ENCODE peak calls at places on chromosomes 6 and 20, in nine cellular contexts. P is endothelial cell of umbilical vein, C is sigmoid colon, O is suprapubic skin, L is breast epithelium, H is H1, Q is stomach, E is K562, D is HCT116. I is an unnamed sample.

GRCh38 chr6:134288538-134289203 is 29.2 kb downstream of the SGK1 start:
- DNase-seq in Q (no peak), P (peak; percentile 74), E (no peak), O (no peak), L (no peak), H (no peak), C (no peak), D (no peak), I (no peak)

GRCh38 chr6:43096451-43097097 is 20.5 kb downstream of the PTK7 start:
- DNase-seq in D (no peak), P (peak; percentile 35), L (peak; percentile 65), E (peak; percentile 42), C (no peak), Q (peak; percentile 35), H (no peak), O (no peak), I (no peak)

GRCh38 chr6:143286280-143286795 is 164.2 kb downstream of the ADAT2 start:
- DNase-seq in L (peak; percentile 20), O (no peak), P (peak; percentile 92), H (no peak), C (no peak), E (no peak), D (no peak), Q (no peak), I (no peak)

GRCh38 chr20:47596003-47596571 is 94.4 kb downstream of the NCOA3 start:
- DNase-seq in H (no peak), O (no peak), Q (no peak), L (no peak), C (no peak), E (no peak), D (no peak), P (no peak), I (no peak)

GRCh38 chr20:39632757-39633156 is 670.6 kb downstream of the DHX35 start:
- DNase-seq in P (no peak), D (no peak), O (no peak), H (no peak), E (no peak), L (no peak), Q (no peak), C (no peak), I (no peak)

GRCh38 chr6:11891547-11891946 is 112.9 kb upstream of the ADTRP start:
- DNase-seq in C (no peak), Q (no peak), P (no peak), H (no peak), O (no peak), E (no peak), L (no peak), D (no peak), I (no peak)

GRCh38 chr6:126199482-126199881 is 140.4 kb upstream of the CENPW start:
- DNase-seq in H (no peak), P (no peak), E (no peak), Q (no peak), O (no peak), D (no peak), C (no peak), L (no peak), I (no peak)

GRCh38 chr20:21640556-21640955 is 64.9 kb upstream of the PAX1 start:
- DNase-seq in O (no peak), D (peak; percentile 4), L (no peak), E (peak; percentile 13), C (no peak), H (peak; percentile 61), Q (no peak), P (no peak), I (no peak)

GRCh38 chr6:38182426-38182825 is 362.9 kb downstream of the ZFAND3 start:
- DNase-seq in C (no peak), O (no peak), L (no peak), Q (peak; percentile 20), H (no peak), D (no peak), E (no peak), P (no peak), I (no peak)

GRCh38 chr20:26209171-26209941 is 512.7 kb upstream of the ZNF337 start:
- DNase-seq in E (no peak), C (peak; percentile 52), O (peak; percentile 47), H (peak; percentile 55), D (no peak), Q (no peak), L (no peak), P (no peak), I (no peak)

GRCh38 chr6:11779308-11780096 is 899 bp upstream of the ADTRP start:
- DNase-seq in P (no peak), L (no peak), H (no peak), C (no peak), E (no peak), O (no peak), Q (no peak), D (no peak), I (no peak)

DNA sequence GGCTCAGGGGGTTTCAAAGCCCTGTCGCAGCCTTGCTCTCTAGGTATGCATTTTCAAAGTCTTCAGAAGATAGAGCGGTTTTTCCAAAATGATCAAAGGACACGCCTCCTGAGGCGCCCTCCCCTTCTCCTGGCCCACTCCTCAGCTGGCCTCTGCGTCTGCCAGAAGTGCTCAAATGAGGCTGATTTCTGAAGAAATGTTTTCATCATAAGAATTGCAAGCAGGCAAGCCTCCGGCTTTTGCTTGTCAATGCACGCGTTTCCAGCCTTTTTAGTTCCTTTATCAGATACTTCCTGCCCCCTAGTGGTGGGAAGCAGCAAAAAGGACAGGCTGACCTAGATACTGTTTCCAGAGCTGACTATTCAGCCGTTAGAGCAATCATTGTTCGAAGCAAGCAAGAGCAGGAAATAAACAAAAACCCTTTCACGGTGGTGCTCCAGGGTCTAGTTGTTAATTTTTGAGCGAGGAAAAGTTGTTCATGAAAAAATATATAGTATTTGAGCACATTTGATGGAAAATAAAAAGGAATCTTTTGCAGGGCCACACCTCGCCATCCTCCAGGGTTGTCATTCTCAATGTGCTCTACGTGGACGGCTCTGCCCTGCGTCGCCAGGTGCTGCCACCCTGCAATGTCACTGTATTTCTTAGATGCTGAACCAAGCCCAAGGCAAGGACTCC is 93.4 kb upstream of the ASF1A start:
- DNase-seq in D (peak; percentile 57), Q (peak; percentile 86), E (peak; percentile 81), C (peak; percentile 81), P (peak; percentile 76), H (peak; percentile 81), L (peak; percentile 84), O (peak; percentile 81), I (peak; percentile 86)
- TF ChIP-seq POLR2AphosphoS5 in D (no peak), Q (peak; percentile 51), E (no peak), C (no peak), P (no peak), H (no peak), L (no peak), O (no peak), I (no peak)

GRCh38 chr20:59221881-59222238 is 58.2 kb downstream of the ZNF831 start:
- DNase-seq in O (no peak), Q (no peak), H (no peak), E (no peak), D (no peak), C (no peak), L (no peak), P (peak; percentile 12), I (no peak)

GRCh38 chr20:59222239-59222981 is 58.8 kb downstream of the ZNF831 start:
- DNase-seq in C (peak; percentile 86), Q (peak; percentile 84), L (peak; percentile 60), D (peak; percentile 33), E (peak; percentile 83), H (peak; percentile 97), O (peak; percentile 80), P (peak; percentile 74), I (no peak)

GRCh38 chr20:59221049-59221748 is 57.6 kb downstream of the ZNF831 start:
- DNase-seq in Q (no peak), C (no peak), P (peak; percentile 24), L (no peak), E (no peak), D (no peak), H (no peak), O (no peak), I (no peak)

GRCh38 chr20:59223750-59224149 is 60.1 kb downstream of the ZNF831 start:
- DNase-seq in H (no peak), P (no peak), C (no peak), Q (no peak), O (no peak), E (no peak), D (no peak), L (no peak), I (no peak)

DNA sequence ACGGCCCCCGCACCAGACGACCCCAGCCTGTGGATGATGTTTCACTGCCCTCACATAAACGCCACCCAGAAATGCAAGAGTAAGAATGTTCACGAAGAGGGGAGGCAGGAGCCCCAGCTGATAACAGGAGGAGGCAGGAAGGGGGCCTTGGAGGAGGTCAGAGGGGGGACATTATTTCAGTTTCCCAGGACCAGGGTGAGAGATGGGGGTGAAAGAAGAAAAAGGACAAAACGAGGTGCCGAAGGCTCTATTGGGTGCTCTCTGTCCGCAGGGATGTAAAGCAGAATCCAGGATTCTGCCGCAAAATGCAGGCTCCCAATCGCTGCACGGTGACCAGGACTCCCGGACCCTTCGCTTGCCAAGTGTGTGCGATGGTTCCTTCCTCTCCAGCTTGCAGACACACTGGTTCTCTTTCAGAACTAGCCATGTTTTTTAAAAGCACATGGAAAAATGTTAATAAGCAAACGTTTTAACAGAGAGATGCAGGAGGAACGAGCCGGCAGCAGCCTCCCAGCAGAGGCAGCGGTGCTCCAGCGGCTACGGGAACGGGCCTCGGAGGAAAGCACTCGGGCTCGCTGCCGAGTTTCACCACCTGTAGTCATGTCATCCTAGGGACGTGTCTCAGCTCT is 59.5 kb downstream of the ZNF831 start:
- DNase-seq in O (no peak), L (no peak), E (no peak), H (peak; percentile 58), C (no peak), Q (no peak), D (no peak), P (no peak), I (no peak)
- H3K4me3 ChIP-seq in O (peak overlapping the region; percentile 52), L (peak overlapping the region; percentile 51), E (no peak overlapping the region), H (peak overlapping the region; percentile 45), C (peak overlapping the region; percentile 69), Q (peak overlapping the region; percentile 52), D (peak overlapping the region; percentile 41), P (no peak overlapping the region), I (peak overlapping the region; percentile 67)

GRCh38 chr6:44126320-44127149 is 717 bp downstream of the MRPL14 start:
- DNase-seq in C (peak; percentile 78), L (peak; percentile 25), D (no peak), Q (peak; percentile 41), H (peak; percentile 68), E (peak; percentile 84), O (peak; percentile 77), P (peak; percentile 66), I (no peak)
- TF ChIP-seq POLR2A in C (no peak), L (no peak), D (no peak), Q (no peak), H (no peak), E (peak; percentile 1), O (no peak), P (no peak), I (no peak)

DNA sequence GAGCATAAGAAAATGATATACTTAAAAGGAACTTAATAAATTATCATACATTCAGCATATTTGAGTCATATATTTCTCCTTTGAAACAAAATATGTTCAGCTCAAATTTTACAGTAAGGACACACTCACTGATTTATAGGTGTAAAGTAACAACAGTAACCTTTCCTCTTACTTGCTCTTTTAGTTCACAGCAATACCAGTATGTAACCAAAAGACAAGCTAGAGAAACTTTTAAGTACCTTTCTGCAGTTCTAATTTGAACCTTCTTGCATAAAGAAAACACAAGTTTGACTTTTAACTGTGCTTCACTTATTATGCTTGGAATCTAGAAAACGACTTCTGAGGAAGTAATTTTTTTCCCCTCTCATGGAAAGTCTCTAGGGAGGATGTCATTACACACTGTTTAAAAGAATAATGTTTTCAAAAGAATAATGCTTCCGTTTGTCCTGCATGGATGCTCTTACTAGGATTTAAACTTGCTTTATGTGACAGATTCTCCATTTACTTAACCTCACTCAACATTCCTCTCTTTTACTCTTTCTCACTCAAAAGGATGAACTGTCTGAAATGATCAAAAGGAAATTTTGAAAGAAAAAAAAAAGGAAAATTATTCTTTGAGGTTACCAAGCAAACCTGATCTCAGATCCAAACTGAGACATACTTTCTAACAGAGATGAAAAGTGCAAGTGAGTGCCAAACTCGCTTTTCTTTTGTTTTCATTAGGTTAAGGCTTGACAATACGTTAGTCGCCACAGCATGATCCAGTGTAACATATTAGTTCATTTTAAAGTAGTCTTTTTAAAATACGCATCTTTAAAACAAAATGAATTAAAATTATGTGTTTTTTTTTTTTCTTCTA is 22.4 kb upstream of the CALHM6 start:
- DNase-seq in C (no peak), E (no peak), O (no peak), H (no peak), P (peak; percentile 25), D (no peak), Q (no peak), L (no peak), I (no peak)
- TF ChIP-seq POLR2AphosphoS5 in C (no peak), E (no peak), O (no peak), H (no peak), P (no peak), D (no peak), Q (no peak), L (no peak), I (no peak)